ENCODE peak calls at places on chromosomes 5 and 9, in five cellular contexts. D is H9, W is GM23248, Y is substantia nigra, X is cardiac muscle cell. B is an unnamed sample.

GRCh38 chr9:114507726-114508125 is 2.5 kb upstream of the WHRN start:
- DNase-seq in X (peak; percentile 9), W (peak; percentile 56), D (no peak), Y (no peak), B (no peak)

GRCh38 chr5:160289721-160290120 is 22.6 kb downstream of the CCNJL start:
- DNase-seq in D (peak; percentile 55), X (no peak), W (no peak), Y (no peak), B (no peak)

GRCh38 chr9:114089206-114089840 is 9.8 kb downstream of the KIF12 start:
- DNase-seq in Y (no peak), W (no peak), D (no peak), X (no peak), B (no peak)

GRCh38 chr5:1723957-1724821 is 75.4 kb downstream of the MRPL36 start:
- DNase-seq in W (no peak), D (no peak), X (no peak), Y (no peak), B (no peak)

GRCh38 chr5:179158556-179158955 is 98.4 kb downstream of the ZNF354C start:
- DNase-seq in Y (no peak), D (peak; percentile 13), X (no peak), W (no peak), B (no peak)

GRCh38 chr5:124859027-124859426 is 112.6 kb upstream of the ZNF608 start:
- DNase-seq in W (peak; percentile 21), D (no peak), X (no peak), Y (no peak), B (no peak)

GRCh38 chr5:124686239-124687004 is 60.0 kb downstream of the ZNF608 start:
- DNase-seq in W (no peak), D (no peak), X (no peak), Y (no peak), B (no peak)

GRCh38 chr9:98189412-98189811 is 3.0 kb downstream of the CORO2A start:
- DNase-seq in W (no peak), Y (no peak), D (no peak), X (no peak), B (no peak)

GRCh38 chr5:33788922-33789321 is 102.9 kb downstream of the ADAMTS12 start:
- DNase-seq in Y (no peak), W (peak; percentile 99), D (no peak), X (no peak), B (no peak)
- H3K27ac ChIP-seq in Y (no peak overlapping the region), W (peak overlapping the region; percentile 85), D (no peak overlapping the region), X (no peak overlapping the region), B (no peak overlapping the region)

GRCh38 chr5:80249876-80250275 is 6.0 kb downstream of the SERINC5 start:
- DNase-seq in Y (no peak), X (no peak), W (no peak), D (no peak), B (no peak)
- H3K27ac ChIP-seq in Y (no peak overlapping the region), X (no peak overlapping the region), W (no peak overlapping the region), D (no peak overlapping the region), B (no peak overlapping the region)

GRCh38 chr9:133059623-133060022 is 2.2 kb upstream of the CEL start:
- DNase-seq in Y (no peak), W (no peak), D (no peak), X (no peak), B (no peak)
- H3K27ac ChIP-seq in Y (no peak overlapping the region), W (no peak overlapping the region), D (no peak overlapping the region), X (no peak overlapping the region), B (no peak overlapping the region)

GRCh38 chr5:131218392-131218791 is 45.5 kb upstream of the CDC42SE2 start:
- DNase-seq in D (no peak), W (no peak), Y (no peak), X (no peak), B (no peak)
- H3K27ac ChIP-seq in D (no peak overlapping the region), W (no peak overlapping the region), Y (no peak overlapping the region), X (no peak overlapping the region), B (no peak overlapping the region)

GRCh38 chr5:170269579-170269978 is 28.0 kb downstream of the LCP2 start:
- DNase-seq in Y (no peak), W (no peak), D (no peak), X (no peak), B (no peak)
- H3K27ac ChIP-seq in Y (no peak overlapping the region), W (no peak overlapping the region), D (no peak overlapping the region), X (no peak overlapping the region), B (no peak overlapping the region)

GRCh38 chr5:10844016-10844415 is 83.0 kb upstream of the DAP start:
- DNase-seq in D (no peak), Y (no peak), X (no peak), W (no peak), B (no peak)

GRCh38 chr5:10853144-10853543 is 92.1 kb upstream of the DAP start:
- DNase-seq in X (no peak), Y (no peak), W (no peak), D (no peak), B (no peak)

GRCh38 chr5:10854526-10855277 is 93.7 kb upstream of the DAP start:
- DNase-seq in Y (no peak), X (no peak), W (peak; percentile 64), D (no peak), B (no peak)

GRCh38 chr5:10849278-10849677 is 88.2 kb upstream of the DAP start:
- DNase-seq in D (no peak), Y (no peak), W (peak; percentile 33), X (no peak), B (no peak)
- H3K27ac ChIP-seq in D (no peak overlapping the region), Y (no peak overlapping the region), W (no peak overlapping the region), X (no peak overlapping the region), B (no peak overlapping the region)